ENCODE peak calls at places on chromosomes 16 and 17, in seven cellular contexts. V is GM06990, A is testis, R is AG09309, L is lower leg skin, D is epithelial cell of esophagus, W is kidney epithelial cell. U is an unnamed sample.
A peak's percentile ranks its signal among the peaks of the same experiment; 100 is the strongest.

GRCh38 chr17:81651692-81652091 is 4.7 kb downstream of the PDE6G start:
- DNase-seq in V (no peak), D (peak; percentile 65), W (peak; percentile 28), R (peak; percentile 51), A (peak; percentile 34), L (no peak), U (no peak)

GRCh38 chr16:70157105-70157476 is 16.5 kb upstream of the CLEC18C start:
- DNase-seq in V (no peak), A (peak; percentile 18), L (peak; percentile 14), W (no peak), D (no peak), R (no peak), U (no peak)

GRCh38 chr16:72501739-72502653 is 330.0 kb upstream of the PMFBP1 start:
- DNase-seq in W (peak; percentile 18), A (peak; percentile 69), D (peak; percentile 69), R (peak; percentile 46), V (peak; percentile 20), L (peak; percentile 15), U (no peak)

GRCh38 chr17:4920351-4921048 is 11.6 kb upstream of the GP1BA start:
- DNase-seq in W (no peak), R (no peak), V (no peak), A (no peak), D (peak; percentile 84), L (no peak), U (no peak)

GRCh38 chr16:65521685-65522338 is 399.9 kb upstream of the CDH11 start:
- DNase-seq in R (no peak), A (no peak), D (no peak), L (no peak), V (no peak), W (no peak), U (no peak)

GRCh38 chr17:67312265-67312664 is 54.1 kb downstream of the PSMD12 start:
- DNase-seq in D (no peak), W (no peak), A (no peak), L (no peak), R (no peak), V (no peak), U (no peak)

GRCh38 chr17:77471984-77472836 is 331.4 kb downstream of the SEC14L1 start:
- DNase-seq in D (peak; percentile 72), L (no peak), W (no peak), V (no peak), R (no peak), A (peak; percentile 65), U (no peak)

GRCh38 chr17:38455288-38455915 is 27.1 kb downstream of the ARHGAP23 start:
- DNase-seq in D (no peak), L (no peak), A (no peak), V (no peak), W (no peak), R (no peak), U (no peak)

GRCh38 chr16:74698220-74698619 is 2.4 kb downstream of the MLKL start:
- DNase-seq in W (no peak), L (no peak), V (no peak), R (no peak), D (peak; percentile 21), A (no peak), U (no peak)

GRCh38 chr16:1918312-1918889 is at the start of gene HS3ST6:
- DNase-seq in V (no peak), W (no peak), L (no peak), D (no peak), A (no peak), R (no peak), U (no peak)

GRCh38 chr16:4347765-4348509 is 3.2 kb downstream of the PAM16 start:
- DNase-seq in V (no peak), W (no peak), D (no peak), R (no peak), L (no peak), A (peak; percentile 77), U (no peak)

GRCh38 chr16:1333854-1334719 is 642 bp downstream of the BAIAP3 start:
- DNase-seq in L (no peak), R (no peak), A (no peak), W (no peak), D (no peak), V (no peak), U (no peak)

GRCh38 chr17:67221062-67221998 is 23.7 kb downstream of the HELZ start:
- DNase-seq in L (peak; percentile 26), A (peak; percentile 48), W (no peak), V (no peak), D (peak; percentile 46), R (no peak), U (no peak)

GRCh38 chr16:17839272-17839671 is 368.5 kb upstream of the XYLT1 start:
- DNase-seq in W (no peak), A (no peak), D (no peak), R (no peak), L (no peak), V (no peak), U (no peak)

GRCh38 chr16:17835118-17835949 is 364.6 kb upstream of the XYLT1 start:
- DNase-seq in A (no peak), V (no peak), W (no peak), L (no peak), R (no peak), D (no peak), U (no peak)

GRCh38 chr16:17832738-17833137 is 362.0 kb upstream of the XYLT1 start:
- DNase-seq in R (no peak), V (no peak), D (no peak), A (no peak), W (no peak), L (no peak), U (no peak)

GRCh38 chr16:17831330-17831729 is 360.6 kb upstream of the XYLT1 start:
- DNase-seq in D (no peak), V (no peak), R (no peak), L (no peak), A (no peak), W (no peak), U (no peak)

DNA sequence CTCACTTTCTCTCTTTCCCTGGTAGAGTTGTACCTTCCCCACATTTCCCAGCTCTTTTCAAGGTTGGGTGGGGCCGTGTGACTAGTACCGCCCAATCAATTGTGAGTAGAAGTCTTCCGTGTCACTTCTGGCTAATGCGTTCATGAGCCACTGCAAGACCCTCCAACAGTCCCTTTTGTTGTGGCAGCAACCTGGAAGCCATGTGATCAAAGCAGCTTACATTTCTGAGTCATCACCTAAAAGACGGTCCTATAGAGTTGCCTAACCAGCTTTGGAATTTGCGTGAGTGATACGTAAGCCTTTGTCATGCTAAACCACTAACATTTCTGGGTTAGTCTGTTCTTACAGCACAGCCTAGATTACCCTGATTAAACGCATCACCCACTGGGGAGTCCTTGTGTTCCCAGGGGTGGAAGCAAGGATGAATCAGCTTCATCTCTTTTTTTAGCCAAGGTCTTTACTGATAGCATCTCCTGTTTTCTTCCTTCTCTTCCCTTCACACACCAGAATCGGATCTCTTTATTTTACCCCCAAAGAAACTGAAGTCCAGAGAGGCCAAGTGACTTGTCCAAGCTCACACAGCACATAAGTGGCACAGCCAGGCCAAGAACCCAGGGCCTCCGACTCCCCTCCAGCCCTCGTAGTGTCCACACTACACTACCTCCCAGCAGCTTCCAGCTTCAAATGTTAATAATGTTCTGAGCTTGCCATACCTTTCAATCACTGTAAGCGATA is 366.3 kb upstream of the XYLT1 start:
- DNase-seq in W (peak; percentile 25), D (peak; percentile 36), R (peak; percentile 96), A (no peak), V (no peak), L (peak; percentile 23), U (no peak)
- TF ChIP-seq CTCF in W (no peak), D (no peak), R (no peak), A (no peak), V (no peak), L (no peak), U (no peak)

GRCh38 chr17:49013311-49014205 is 16.4 kb downstream of the IGF2BP1 start:
- DNase-seq in D (no peak), V (no peak), R (no peak), W (no peak), L (no peak), A (peak; percentile 40), U (no peak)

GRCh38 chr17:49012893-49013255 is 15.7 kb downstream of the IGF2BP1 start:
- DNase-seq in D (no peak), W (no peak), R (no peak), L (no peak), A (no peak), V (no peak), U (no peak)

GRCh38 chr17:49015924-49016774 is 19.0 kb downstream of the IGF2BP1 start:
- DNase-seq in A (no peak), V (no peak), L (no peak), R (no peak), W (no peak), D (no peak), U (peak; percentile 46)

GRCh38 chr17:49016775-49017463 is 19.7 kb downstream of the IGF2BP1 start:
- DNase-seq in A (peak; percentile 66), D (peak; percentile 73), R (no peak), L (no peak), W (no peak), V (no peak), U (no peak)

GRCh38 chr17:49015179-49015923 is 18.2 kb downstream of the IGF2BP1 start:
- DNase-seq in W (no peak), V (no peak), R (no peak), A (no peak), D (no peak), L (no peak), U (no peak)
- H3K4me3 ChIP-seq in W (no peak overlapping the region), V (no peak overlapping the region), R (no peak overlapping the region), A (no peak overlapping the region), D (no peak overlapping the region), L (no peak overlapping the region), U (no peak overlapping the region)

DNA sequence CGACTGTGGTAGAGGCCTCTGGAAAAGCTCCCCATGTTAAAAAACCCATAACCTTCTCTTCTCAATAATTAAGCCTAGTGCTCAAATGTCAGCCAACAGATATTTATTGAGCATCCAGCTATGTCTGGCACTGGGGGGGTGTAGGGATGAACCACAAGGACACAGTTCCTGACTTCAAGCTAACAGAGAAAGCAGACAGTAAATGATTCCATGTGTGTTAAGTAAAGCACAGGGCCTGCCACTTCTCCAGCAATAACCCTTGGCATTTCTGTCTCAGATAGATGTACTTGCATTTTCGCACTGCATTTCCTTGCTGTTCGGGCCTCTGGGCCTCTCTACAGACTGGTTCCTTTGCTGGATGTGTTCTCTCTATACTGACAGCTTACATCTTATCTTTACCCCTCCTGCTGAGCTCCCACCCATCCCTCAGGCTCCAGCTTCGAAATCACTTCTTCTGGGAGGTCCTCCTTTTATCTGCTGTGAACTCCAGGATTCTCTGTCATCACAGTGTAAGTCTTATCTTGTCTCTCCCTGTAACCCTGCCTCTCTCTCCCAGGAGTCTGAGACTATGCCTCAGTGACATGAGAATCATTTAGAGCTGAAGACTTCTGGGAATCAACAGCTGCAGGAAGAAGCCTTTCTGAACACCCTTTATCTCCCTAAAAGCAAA is 148.0 kb upstream of the HS3ST3A1 start:
- DNase-seq in R (no peak), V (no peak), A (no peak), L (no peak), D (no peak), W (no peak), U (no peak)
- TF ChIP-seq CTCF in R (no peak), V (no peak), A (no peak), L (no peak), D (no peak), W (no peak), U (no peak)

DNA sequence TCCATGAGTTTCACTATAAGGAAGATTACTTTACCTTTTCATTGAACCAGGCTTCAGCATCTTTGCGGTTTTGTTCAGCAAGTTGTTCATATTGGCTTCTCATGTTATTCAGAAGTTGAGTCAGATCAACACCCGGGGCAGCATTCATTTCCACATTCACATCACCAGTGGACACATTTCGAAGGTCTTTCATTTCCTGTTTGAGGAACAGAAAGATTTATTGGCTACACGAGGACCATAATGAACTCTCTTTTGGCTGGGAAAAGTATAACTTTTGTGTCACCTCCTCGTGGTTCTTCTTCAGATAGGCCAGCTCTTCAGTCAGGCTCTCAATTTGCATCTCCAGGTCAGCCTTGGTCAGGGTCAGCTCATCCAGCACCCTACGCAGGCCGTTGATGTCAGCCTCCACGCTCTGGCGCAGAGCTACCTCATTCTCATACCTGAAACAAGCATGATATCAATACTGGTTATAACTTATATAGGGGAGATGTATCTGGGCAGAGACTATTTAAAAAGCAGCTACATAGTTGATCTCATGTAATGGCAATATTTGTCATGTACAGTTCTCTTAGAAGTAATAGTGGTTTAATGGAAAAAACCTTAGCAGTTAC is 2.1 kb downstream of the KRT10 start:
- DNase-seq in W (no peak), A (no peak), L (no peak), V (no peak), R (no peak), D (no peak), U (no peak)
- H3K4me3 ChIP-seq in W (no peak overlapping the region), A (no peak overlapping the region), L (peak overlapping the region; percentile 1), V (no peak overlapping the region), R (no peak overlapping the region), D (peak overlapping the region; percentile 81), U (peak overlapping the region; percentile 70)